ENCODE peak calls at places on chromosomes 5 and 9, in five cellular contexts. A is spleen, I is psoas muscle, S is HCT116, V is small intestine. F is an unnamed sample.

GRCh38 chr9:18268381-18268780 is 205.6 kb upstream of the ADAMTSL1 start:
- DNase-seq in A (no peak), I (no peak), S (peak; percentile 18), V (no peak), F (no peak)

GRCh38 chr5:123035320-123035949 is 1.1 kb downstream of the PPIC start:
- DNase-seq in A (no peak), I (peak; percentile 39), S (peak; percentile 52), V (peak; percentile 80), F (no peak)

GRCh38 chr9:29830815-29831214 is 2257.5 kb upstream of the C9orf72 start:
- DNase-seq in A (no peak), I (no peak), S (peak; percentile 24), V (peak; percentile 26), F (peak; percentile 36)

GRCh38 chr9:27771803-27772545 is 198.7 kb upstream of the C9orf72 start:
- DNase-seq in A (no peak), I (no peak), S (no peak), V (no peak), F (peak; percentile 70)

GRCh38 chr9:82080265-82080664 is 91.7 kb downstream of the SPATA31D1 start:
- DNase-seq in A (no peak), I (no peak), S (no peak), V (no peak), F (no peak)

GRCh38 chr5:54772232-54773168 is 212.9 kb downstream of the ESM1 start:
- DNase-seq in A (no peak), I (no peak), S (no peak), V (no peak), F (no peak)

GRCh38 chr9:122020398-122020797 is 72.7 kb downstream of the TTLL11 start:
- DNase-seq in A (no peak), I (no peak), S (no peak), V (no peak), F (peak; percentile 55)

GRCh38 chr5:23446436-23446835 is 61.0 kb upstream of the PRDM9 start:
- DNase-seq in A (no peak), I (no peak), S (no peak), V (no peak), F (no peak)

GRCh38 chr9:3290231-3290840 is 235.5 kb downstream of the RFX3 start:
- DNase-seq in A (no peak), I (no peak), S (no peak), V (no peak), F (peak; percentile 11)

GRCh38 chr9:14277202-14277601 is 36.7 kb downstream of the NFIB start:
- DNase-seq in A (no peak), I (peak; percentile 18), S (peak; percentile 7), V (no peak), F (no peak)

GRCh38 chr9:95090871-95091573 is 226.5 kb downstream of the FANCC start:
- DNase-seq in A (no peak), I (no peak), S (no peak), V (no peak), F (no peak)

GRCh38 chr9:97598461-97599288 is 34.5 kb downstream of the TSTD2 start:
- DNase-seq in A (peak; percentile 85), I (peak; percentile 66), S (peak; percentile 46), V (peak; percentile 85), F (peak; percentile 83)

GRCh38 chr9:112180387-112180881 is 5.3 kb upstream of the SUSD1 start:
- DNase-seq in A (no peak), I (no peak), S (no peak), V (peak; percentile 27), F (no peak)

GRCh38 chr5:56129288-56129687 is 103.8 kb downstream of the ANKRD55 start:
- DNase-seq in A (no peak), I (no peak), S (no peak), V (no peak), F (no peak)

GRCh38 chr5:101989659-101990058 is 306.4 kb downstream of the SLCO4C1 start:
- DNase-seq in A (no peak), I (no peak), S (no peak), V (no peak), F (no peak)

GRCh38 chr5:119808474-119808873 is 179.1 kb downstream of the FAM170A start:
- DNase-seq in A (no peak), I (no peak), S (no peak), V (no peak), F (no peak)

GRCh38 chr5:178474562-178475184 is 115.5 kb downstream of the COL23A1 start:
- DNase-seq in A (no peak), I (no peak), S (no peak), V (no peak), F (no peak)

GRCh38 chr5:76303917-76304316 is 99.2 kb upstream of the IQGAP2 start:
- DNase-seq in A (no peak), I (no peak), S (no peak), V (peak; percentile 83), F (no peak)

GRCh38 chr9:104765138-104765537 is 1.2 kb downstream of the NIPSNAP3B start:
- DNase-seq in A (no peak), I (no peak), S (no peak), V (no peak), F (no peak)

GRCh38 chr9:110960288-110960687 is 78.0 kb downstream of the LPAR1 start:
- DNase-seq in A (no peak), I (no peak), S (no peak), V (no peak), F (no peak)

GRCh38 chr9:19445452-19445851 is 36.6 kb downstream of the ACER2 start:
- DNase-seq in A (no peak), I (no peak), S (no peak), V (no peak), F (no peak)

GRCh38 chr9:92190536-92190790 is 75.2 kb upstream of the SPTLC1 start:
- DNase-seq in A (no peak), I (no peak), S (no peak), V (no peak), F (no peak)

GRCh38 chr5:143200781-143201398 is 202.6 kb downstream of the NR3C1 start:
- DNase-seq in A (no peak), I (peak; percentile 49), S (no peak), V (no peak), F (no peak)

GRCh38 chr5:93236807-93237421 is 344.1 kb downstream of the NR2F1-AS1 start:
- DNase-seq in A (no peak), I (no peak), S (no peak), V (no peak), F (no peak)

GRCh38 chr5:38317887-38318286 is 59.5 kb downstream of the EGFLAM start:
- DNase-seq in A (no peak), I (no peak), S (no peak), V (no peak), F (no peak)

GRCh38 chr5:122751293-122751753 is 23.6 kb upstream of the SNX2 start:
- DNase-seq in A (no peak), I (no peak), S (no peak), V (no peak), F (no peak)

GRCh38 chr5:157025093-157025698 is 33.7 kb downstream of the HAVCR1 start:
- DNase-seq in A (no peak), I (no peak), S (no peak), V (peak; percentile 26), F (no peak)

GRCh38 chr9:127458921-127459320 is 7.6 kb downstream of the LRSAM1 start:
- DNase-seq in A (no peak), I (no peak), S (no peak), V (no peak), F (no peak)

GRCh38 chr9:113508111-113508749 is 44.7 kb downstream of the RGS3 start:
- DNase-seq in A (peak; percentile 66), I (no peak), S (peak; percentile 4), V (peak; percentile 96), F (no peak)
- H3K4me3 ChIP-seq in A (no peak overlapping the region), I (no peak overlapping the region), S (no peak overlapping the region), V (no peak overlapping the region), F (no peak overlapping the region)

DNA sequence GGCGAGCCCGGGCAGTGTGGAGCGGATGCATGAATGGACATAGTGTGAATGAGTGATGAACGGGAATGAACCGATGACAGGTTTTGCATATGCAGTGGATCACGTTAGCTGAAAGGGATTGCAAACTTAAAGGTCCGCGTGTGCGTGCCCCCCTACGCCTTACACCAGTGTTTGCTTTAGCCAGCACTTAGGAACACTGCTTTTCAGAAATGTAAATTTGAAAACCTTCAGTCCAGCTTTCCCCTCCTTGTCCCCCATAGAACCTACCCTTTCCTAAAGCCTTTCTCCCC is 692 bp downstream of the PSAT1 start:
- DNase-seq in A (no peak), I (no peak), S (no peak), V (no peak), F (no peak)
- H3K4me3 ChIP-seq in A (peak overlapping the region; percentile 76), I (peak overlapping the region; percentile 68), S (peak overlapping the region; percentile 91), V (peak overlapping the region; percentile 37), F (peak overlapping the region; percentile 97)

GRCh38 chr5:34899066-34899465 is 16.2 kb downstream of the RAD1 start:
- DNase-seq in A (no peak), I (no peak), S (no peak), V (no peak), F (no peak)
- H3K4me3 ChIP-seq in A (no peak overlapping the region), I (no peak overlapping the region), S (no peak overlapping the region), V (no peak overlapping the region), F (no peak overlapping the region)

DNA sequence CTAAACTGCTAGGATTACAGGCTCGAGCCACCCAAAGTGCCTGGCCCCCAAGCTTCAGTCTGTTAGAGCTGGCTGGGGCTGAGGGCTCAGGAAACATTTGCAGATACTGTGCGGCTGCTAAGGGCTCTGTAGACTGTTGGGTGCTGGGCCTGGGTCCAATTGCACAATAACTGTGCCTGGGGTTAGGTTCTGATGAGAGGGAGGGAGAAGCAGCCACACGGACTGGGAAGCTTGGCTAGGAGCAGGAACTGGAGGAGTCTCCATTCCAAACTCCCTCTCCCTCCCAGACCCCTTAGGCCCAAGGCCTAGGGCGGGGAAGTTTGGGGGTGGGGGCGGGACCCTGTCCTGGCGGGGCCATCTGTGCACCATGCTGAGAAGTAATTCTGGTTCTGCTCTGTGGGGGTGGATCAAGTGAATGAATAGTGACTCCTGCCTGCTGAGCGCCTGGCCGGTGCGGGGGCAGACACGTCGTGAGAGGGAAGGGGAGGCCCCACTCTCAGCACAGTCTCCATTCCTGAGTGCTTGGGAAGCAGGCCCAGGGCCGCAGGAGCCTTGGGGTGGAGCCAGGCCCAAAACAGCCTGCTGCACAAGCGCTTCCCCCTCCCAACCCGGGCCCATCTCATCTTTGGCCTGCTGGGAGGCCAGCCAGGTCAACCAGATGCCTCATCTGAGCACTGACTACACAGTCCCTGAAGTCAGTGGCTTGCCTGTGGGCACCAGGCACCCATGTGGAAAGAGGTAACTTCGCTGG is 1.5 kb downstream of the ASS1 start:
- DNase-seq in A (no peak), I (peak; percentile 88), S (no peak), V (no peak), F (no peak)
- H3K4me3 ChIP-seq in A (peak overlapping the region; percentile 47), I (peak overlapping the region; percentile 83), S (peak overlapping the region; percentile 78), V (no peak overlapping the region), F (peak overlapping the region; percentile 66)

DNA sequence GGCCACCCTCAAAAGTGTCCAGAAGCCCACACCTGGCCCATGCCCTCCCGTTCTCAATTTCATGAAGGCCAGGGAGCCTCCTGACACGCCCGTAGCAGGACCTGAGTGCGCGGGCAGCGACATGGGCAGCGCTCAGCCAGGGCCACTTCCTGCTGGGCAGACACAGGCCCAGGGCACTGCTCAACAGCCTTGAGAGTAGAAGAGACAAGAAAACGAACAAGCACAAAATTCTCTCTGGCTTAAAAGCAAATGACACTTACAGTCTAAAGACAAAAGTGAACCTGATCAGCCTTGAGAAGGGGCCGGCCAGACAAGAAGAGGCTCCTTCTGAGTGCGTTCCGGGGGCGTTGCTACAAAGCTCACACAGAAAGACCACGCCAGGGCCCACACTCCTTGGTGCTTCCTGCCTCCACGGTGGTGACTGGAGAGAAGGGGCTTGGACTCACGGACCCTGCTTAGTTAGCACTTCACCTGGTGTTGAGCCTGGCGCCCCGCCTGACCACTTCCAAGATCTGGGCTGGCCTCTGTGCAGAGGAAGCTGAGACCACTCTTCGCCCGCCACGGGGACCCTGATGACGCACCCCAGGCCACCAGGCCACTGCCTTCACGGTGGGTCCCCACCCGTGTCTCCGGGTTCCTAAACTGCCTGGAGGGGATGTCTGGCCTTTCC is 1.5 kb downstream of the SLC12A7 start:
- DNase-seq in A (no peak), I (no peak), S (no peak), V (peak; percentile 53), F (no peak)
- H3K4me3 ChIP-seq in A (peak overlapping the region; percentile 80), I (peak overlapping the region; percentile 82), S (peak overlapping the region; percentile 77), V (peak overlapping the region; percentile 92), F (peak overlapping the region; percentile 62)

GRCh38 chr5:128172102-128172501 is 88.5 kb downstream of the SLC12A2 start:
- DNase-seq in A (no peak), I (no peak), S (no peak), V (no peak), F (no peak)
- H3K4me3 ChIP-seq in A (no peak overlapping the region), I (no peak overlapping the region), S (no peak overlapping the region), V (no peak overlapping the region), F (no peak overlapping the region)

F was measured in NT2/D1.